ENCODE peak calls at places on chromosome 7, in four cellular contexts. I, N, K and L are unnamed samples.

GRCh38 chr7:2826806-2827205 is 17.3 kb downstream of the GNA12 start:
- DNase-seq in I (no peak), N (peak), K (no peak), L (no peak)

GRCh38 chr7:92633211-92633906 is 43.2 kb upstream of the FAM133B start:
- DNase-seq in I (no peak), N (peak), K (no peak), L (peak)

GRCh38 chr7:100604976-100605911 is 3.1 kb downstream of the PCOLCE start:
- DNase-seq in I (no peak), N (no peak), K (peak), L (no peak)

GRCh38 chr7:157211710-157212109 is 73.0 kb downstream of the UBE3C start:
- DNase-seq in I (no peak), N (peak), K (no peak), L (no peak)

GRCh38 chr7:138542183-138542582 is 82.1 kb downstream of the TRIM24 start:
- DNase-seq in I (peak), N (no peak), K (no peak), L (no peak)

GRCh38 chr7:139355320-139355719 is 4.4 kb upstream of the LUC7L2 start:
- DNase-seq in I (no peak), N (peak), K (no peak), L (no peak)

GRCh38 chr7:34313289-34313688 is 344.7 kb upstream of the NPSR1 start:
- DNase-seq in I (no peak), N (peak), K (no peak), L (no peak)

GRCh38 chr7:47440320-47440719 is 141.6 kb downstream of the TNS3 start:
- DNase-seq in I (no peak), N (no peak), K (no peak), L (no peak)

GRCh38 chr7:23687011-23687410 is 7.0 kb downstream of the FAM221A start:
- DNase-seq in I (no peak), N (no peak), K (no peak), L (no peak)

GRCh38 chr7:135939268-135939667 is 37.9 kb downstream of the MTPN start:
- DNase-seq in I (peak), N (no peak), K (no peak), L (no peak)

GRCh38 chr7:9488555-9488954 is 1055.1 kb downstream of the NXPH1 start:
- DNase-seq in I (no peak), N (peak), K (no peak), L (no peak)

GRCh38 chr7:70042533-70042932 is 444.3 kb downstream of the AUTS2 start:
- DNase-seq in I (no peak), N (peak), K (no peak), L (no peak)

GRCh38 chr7:5423272-5423843 is at the start of gene TNRC18:
- DNase-seq in I (peak), N (no peak), K (peak), L (no peak)

GRCh38 chr7:135879238-135879637 is 97.9 kb downstream of the MTPN start:
- DNase-seq in I (no peak), N (peak), K (no peak), L (no peak)

GRCh38 chr7:128931965-128932861 is 5.5 kb upstream of the IRF5 start:
- DNase-seq in I (no peak), N (no peak), K (no peak), L (no peak)

GRCh38 chr7:120806669-120807068 is 51.3 kb downstream of the TSPAN12 start:
- DNase-seq in I (peak), N (peak), K (no peak), L (no peak)